ENCODE peak calls at places on chromosomes 4 and X, in four cellular contexts. S is NAMALWA; P is stimulated activated naive CD8-positive, alpha-beta T cell treated with anti-CD3 and anti-CD28 coated beads, Interleukin-15, Interleukin-2, amounts not matched to agents 100 U/mL and 50 U/mL, for 24 hours; L is CD8-positive, alpha-beta memory T cell. T is an unnamed sample.

GRCh38 chr4:111806331-111806730 is 338.9 kb upstream of the FAM241A start:
- DNase-seq in S (peak; percentile 18), L (no peak), P (no peak), T (peak; percentile 9)

GRCh38 chr4:121696140-121696640 is 590 bp downstream of the ANXA5 start:
- DNase-seq in L (peak; percentile 49), S (no peak), P (peak; percentile 70), T (peak; percentile 72)

GRCh38 chr4:55906999-55907398 is 41.7 kb upstream of the CEP135 start:
- DNase-seq in P (no peak), L (no peak), S (no peak), T (no peak)

GRCh38 chr4:630661-631060 is 5.3 kb downstream of the PDE6B start:
- DNase-seq in P (no peak), S (no peak), L (no peak), T (no peak)

GRCh38 chr4:102319594-102319993 is 25.7 kb downstream of the SLC39A8 start:
- DNase-seq in L (no peak), P (no peak), S (no peak), T (no peak)

GRCh38 chr4:2788101-2788500 is 4.8 kb upstream of the SH3BP2 start:
- DNase-seq in P (no peak), L (no peak), S (no peak), T (no peak)

GRCh38 chr4:7391637-7392437 is 42.9 kb downstream of the PSAPL1 start:
- DNase-seq in P (no peak), L (no peak), S (no peak), T (no peak)

GRCh38 chrX:25968920-25969319 is 169.2 kb upstream of the MAGEB18 start:
- DNase-seq in P (peak; percentile 8), L (no peak), S (peak; percentile 38), T (peak; percentile 2)

GRCh38 chr4:8179074-8179473 is 20.0 kb upstream of the SH3TC1 start:
- DNase-seq in P (no peak), S (no peak), L (no peak), T (no peak)

GRCh38 chr4:107757860-107758476 is 37.9 kb upstream of the PAPSS1 start:
- DNase-seq in S (peak; percentile 51), P (no peak), L (peak; percentile 13), T (peak; percentile 18)

GRCh38 chr4:149823770-149824221 is 8.2 kb upstream of the IQCM start:
- DNase-seq in P (no peak), S (no peak), L (no peak), T (no peak)

T was measured in GM12865.